ENCODE peak calls at places on chromosomes 12 and 14, in four cellular contexts. W, R, P and A are unnamed samples.

GRCh38 chr12:4145990-4146859 is 127.3 kb upstream of the CCND2 start:
- DNase-seq in W (no peak), P (no peak), R (no peak), A (no peak)

GRCh38 chr14:24409217-24409616 is 10.4 kb downstream of the NYNRIN start:
- DNase-seq in R (no peak), W (no peak), P (no peak), A (no peak)

GRCh38 chr14:57933363-57933762 is 67.5 kb upstream of the SLC35F4 start:
- DNase-seq in R (no peak), W (no peak), P (no peak), A (no peak)

GRCh38 chr14:98847520-98848468 is 424.2 kb downstream of the BCL11B start:
- DNase-seq in W (no peak), R (no peak), P (no peak), A (no peak)

GRCh38 chr12:131561891-131562684 is 148.8 kb upstream of the SFSWAP start:
- DNase-seq in R (no peak), P (no peak), W (peak), A (no peak)

GRCh38 chr14:88868558-88869159 is 44.2 kb downstream of the TTC8 start:
- DNase-seq in W (no peak), P (peak), R (no peak), A (no peak)

GRCh38 chr12:15774819-15775218 is 14.4 kb downstream of the EPS8 start:
- DNase-seq in W (no peak), P (no peak), R (no peak), A (no peak)

GRCh38 chr12:113185180-113186032 is at the start of the genes DDX54 and RITA1:
- DNase-seq in W (peak), P (peak), R (peak), A (peak)

GRCh38 chr12:64757778-64758177 is 1.4 kb downstream of the GNS start:
- DNase-seq in W (no peak), P (no peak), R (no peak), A (peak)

GRCh38 chr12:67714648-67715047 is 66.1 kb downstream of the DYRK2 start:
- DNase-seq in R (no peak), W (no peak), P (no peak), A (no peak)

GRCh38 chr12:33111850-33112249 is 215.3 kb upstream of the PKP2 start:
- DNase-seq in R (no peak), P (no peak), W (no peak), A (no peak)

GRCh38 chr12:79887912-79888311 is 47.0 kb downstream of the PPP1R12A start:
- DNase-seq in P (no peak), R (no peak), W (no peak), A (no peak)

GRCh38 chr12:38123566-38124246 is 192.9 kb upstream of the ALG10B start:
- DNase-seq in P (no peak), R (no peak), W (no peak), A (no peak)

GRCh38 chr14:60965402-60965801 is 15.5 kb downstream of the TRMT5 start:
- DNase-seq in W (no peak), R (no peak), P (no peak), A (no peak)

GRCh38 chr12:93167841-93168492 is 209.8 kb upstream of the NUDT4 start:
- DNase-seq in R (peak), P (peak), W (no peak), A (no peak)

GRCh38 chr12:46908236-46908935 is 82.6 kb upstream of the SLC38A4 start:
- DNase-seq in P (no peak), W (no peak), R (no peak), A (no peak)